ENCODE peak calls at places on chromosomes 2 and 18, in four cellular contexts. M, D, O and X are unnamed samples.

GRCh38 chr18:48719388-48719787 is 180.6 kb downstream of the CTIF start:
- DNase-seq in M (no peak), D (no peak), O (no peak), X (no peak)

GRCh38 chr2:147327636-147328035 is 517.2 kb upstream of the ACVR2A start:
- DNase-seq in M (no peak), D (no peak), O (no peak), X (no peak)

GRCh38 chr2:68764041-68764780 is 29.6 kb downstream of the ARHGAP25 start:
- DNase-seq in M (no peak), D (no peak), O (no peak), X (no peak)

GRCh38 chr2:33013684-33014110 is 66.9 kb downstream of the LTBP1 start:
- DNase-seq in M (no peak), D (no peak), O (no peak), X (no peak)

GRCh38 chr2:120632796-120633646 is 102.6 kb upstream of the GLI2 start:
- DNase-seq in M (no peak), D (no peak), O (no peak), X (no peak)

GRCh38 chr2:97991081-97991856 is 4.5 kb downstream of the TMEM131 start:
- DNase-seq in M (no peak), D (no peak), O (no peak), X (no peak)

GRCh38 chr2:200782243-200782642 is 29.5 kb upstream of the BZW1 start:
- DNase-seq in M (no peak), D (no peak), O (no peak), X (no peak)

GRCh38 chr18:44536041-44536440 is 144.6 kb upstream of the SETBP1 start:
- DNase-seq in M (no peak), D (peak), O (no peak), X (no peak)

GRCh38 chr18:79479761-79480161 is 84.0 kb downstream of the NFATC1 start:
- DNase-seq in M (no peak), D (no peak), O (no peak), X (peak)

GRCh38 chr18:10290244-10291240 is 163.9 kb upstream of the APCDD1 start:
- DNase-seq in M (no peak), D (no peak), O (no peak), X (no peak)

GRCh38 chr2:69366-70344 is 23.4 kb upstream of the FAM110C start:
- DNase-seq in M (no peak), D (no peak), O (peak), X (no peak)

GRCh38 chr18:22257022-22257543 is 87.7 kb downstream of the GATA6 start:
- DNase-seq in M (no peak), D (no peak), O (no peak), X (no peak)

GRCh38 chr2:237868631-237869356 is 9.4 kb downstream of the RAMP1 start:
- DNase-seq in M (no peak), D (no peak), O (no peak), X (no peak)

GRCh38 chr2:10768063-10768507 is 44.5 kb downstream of the PDIA6 start:
- DNase-seq in M (no peak), D (no peak), O (no peak), X (no peak)

GRCh38 chr2:237201461-237202287 is 116.0 kb downstream of the COPS8 start:
- DNase-seq in M (no peak), D (peak), O (no peak), X (no peak)

GRCh38 chr18:59067873-59068272 is 71.8 kb upstream of the SEC11C start:
- DNase-seq in M (no peak), D (no peak), O (no peak), X (no peak)

GRCh38 chr2:155095613-155096012 is 397.1 kb downstream of the KCNJ3 start:
- DNase-seq in M (no peak), D (no peak), O (no peak), X (no peak)

GRCh38 chr18:57930476-57930875 is 113.5 kb upstream of the NEDD4L start:
- DNase-seq in M (no peak), D (no peak), O (no peak), X (no peak)

GRCh38 chr2:41116106-41116797 is 664.4 kb upstream of the SLC8A1 start:
- DNase-seq in M (no peak), D (no peak), O (no peak), X (no peak)

GRCh38 chr2:226725096-226725495 is 74.5 kb downstream of the IRS1 start:
- DNase-seq in M (no peak), D (no peak), O (no peak), X (no peak)

GRCh38 chr18:68033466-68033865 is 516.9 kb upstream of the DSEL start:
- DNase-seq in M (no peak), D (no peak), O (no peak), X (no peak)

GRCh38 chr18:49639643-49640361 is 77.9 kb downstream of the LIPG start:
- DNase-seq in M (no peak), D (no peak), O (no peak), X (peak)

GRCh38 chr2:239234151-239234825 is 166.5 kb downstream of the HDAC4 start:
- DNase-seq in M (no peak), D (no peak), O (no peak), X (no peak)

GRCh38 chr2:191155608-191156071 is 4.8 kb upstream of the STAT4 start:
- DNase-seq in M (no peak), D (no peak), O (peak), X (no peak)

GRCh38 chr2:120871016-120871635 is 135.5 kb downstream of the GLI2 start:
- DNase-seq in M (no peak), D (no peak), O (no peak), X (no peak)

GRCh38 chr2:907706-908105 is 42.9 kb upstream of the SNTG2 start:
- DNase-seq in M (no peak), D (no peak), O (no peak), X (no peak)

GRCh38 chr2:143284087-143284675 is 155.0 kb downstream of the ARHGAP15 start:
- DNase-seq in M (no peak), D (peak), O (no peak), X (no peak)

GRCh38 chr18:32893915-32894314 is 121.1 kb upstream of the KLHL14 start:
- DNase-seq in M (no peak), D (no peak), O (no peak), X (no peak)

GRCh38 chr2:157748371-157749132 is 119.9 kb upstream of the ACVR1C start:
- DNase-seq in M (no peak), D (no peak), O (no peak), X (no peak)

GRCh38 chr2:169715379-169716228 is 18.0 kb upstream of the KLHL23 start:
- DNase-seq in M (no peak), D (no peak), O (peak), X (no peak)

GRCh38 chr18:10135302-10135926 is 221.6 kb downstream of the VAPA start:
- DNase-seq in M (no peak), D (no peak), O (no peak), X (no peak)

GRCh38 chr2:191114403-191114886 is 36.3 kb downstream of the STAT4 start:
- DNase-seq in M (no peak), D (no peak), O (no peak), X (no peak)

GRCh38 chr2:54429811-54430600 is 26.1 kb upstream of the SPTBN1 start:
- DNase-seq in M (no peak), D (no peak), O (no peak), X (no peak)

GRCh38 chr2:180306346-180306745 is 299.2 kb upstream of the CWC22 start:
- DNase-seq in M (no peak), D (no peak), O (no peak), X (no peak)

GRCh38 chr2:30775833-30776232 is 31.4 kb downstream of the CAPN13 start:
- DNase-seq in M (no peak), D (no peak), O (no peak), X (no peak)

GRCh38 chr2:224143521-224143920 is 104.4 kb upstream of the SERPINE2 start:
- DNase-seq in M (no peak), D (no peak), O (no peak), X (no peak)

GRCh38 chr2:132909427-132909826 is 239.4 kb upstream of the LYPD1 start:
- DNase-seq in M (no peak), D (no peak), O (no peak), X (no peak)

GRCh38 chr2:33121416-33121815 is 174.7 kb downstream of the LTBP1 start:
- DNase-seq in M (no peak), D (no peak), O (no peak), X (no peak)

GRCh38 chr2:100944617-100945432 is 57.3 kb upstream of the RPL31 start:
- DNase-seq in M (no peak), D (no peak), O (no peak), X (no peak)